ENCODE peak calls at places on chromosomes 6 and 20, in six cellular contexts. I, V, Y, O, X and E are unnamed samples.

GRCh38 chr6:84524636-84525035 is 239.8 kb downstream of the TBX18 start:
- DNase-seq in I (no peak), V (no peak), Y (no peak), O (no peak), X (no peak), E (no peak)

GRCh38 chr6:12363651-12364381 is 73.7 kb downstream of the EDN1 start:
- DNase-seq in I (no peak), V (no peak), Y (no peak), O (no peak), X (no peak), E (no peak)

GRCh38 chr6:81086931-81087330 is 665.5 kb downstream of the TENT5A start:
- DNase-seq in I (no peak), V (no peak), Y (no peak), O (no peak), X (no peak), E (no peak)

GRCh38 chr6:35174043-35174434 is 32.9 kb upstream of the TCP11 start:
- DNase-seq in I (no peak), V (no peak), Y (no peak), O (no peak), X (no peak), E (no peak)

GRCh38 chr6:53359843-53360834 is 11.4 kb upstream of the ELOVL5 start:
- DNase-seq in I (no peak), V (no peak), Y (no peak), O (no peak), X (no peak), E (no peak)

GRCh38 chr6:111626446-111626845 is 20.8 kb upstream of the TRAF3IP2 start:
- DNase-seq in I (no peak), V (peak), Y (no peak), O (peak), X (no peak), E (no peak)

GRCh38 chr6:45441811-45442453 is 64.2 kb upstream of the SUPT3H start:
- DNase-seq in I (no peak), V (no peak), Y (no peak), O (no peak), X (no peak), E (no peak)

GRCh38 chr6:144214622-144215401 is 64.5 kb downstream of the STX11 start:
- DNase-seq in I (no peak), V (no peak), Y (no peak), O (peak), X (no peak), E (no peak)

GRCh38 chr6:19472168-19472567 is 365.0 kb upstream of the ID4 start:
- DNase-seq in I (no peak), V (no peak), Y (no peak), O (no peak), X (no peak), E (peak)

GRCh38 chr6:155091756-155092155 is 96.6 kb downstream of the TIAM2 start:
- DNase-seq in I (no peak), V (no peak), Y (no peak), O (no peak), X (no peak), E (no peak)

GRCh38 chr6:155088856-155089255 is 93.7 kb downstream of the TIAM2 start:
- DNase-seq in I (no peak), V (no peak), Y (no peak), O (no peak), X (no peak), E (no peak)

GRCh38 chr6:155089746-155090145 is 94.6 kb downstream of the TIAM2 start:
- DNase-seq in I (no peak), V (no peak), Y (no peak), O (no peak), X (no peak), E (no peak)

GRCh38 chr6:155090166-155090565 is 95.1 kb downstream of the TIAM2 start:
- DNase-seq in I (no peak), V (no peak), Y (no peak), O (no peak), X (no peak), E (no peak)

GRCh38 chr6:155093430-155093829 is 98.3 kb downstream of the TIAM2 start:
- DNase-seq in I (no peak), V (no peak), Y (peak), O (no peak), X (no peak), E (no peak)
- TF ChIP-seq CTCF in I (no peak), V (no peak), Y (no peak), O (no peak), X (no peak), E (no peak)

GRCh38 chr20:51579137-51579536 is 36.6 kb upstream of the NFATC2 start:
- DNase-seq in I (no peak), V (no peak), Y (no peak), O (no peak), X (no peak), E (no peak)
- H3K27ac ChIP-seq in I (no peak), V (no peak), Y (no peak), O (no peak), X (no peak), E (no peak)

DNA sequence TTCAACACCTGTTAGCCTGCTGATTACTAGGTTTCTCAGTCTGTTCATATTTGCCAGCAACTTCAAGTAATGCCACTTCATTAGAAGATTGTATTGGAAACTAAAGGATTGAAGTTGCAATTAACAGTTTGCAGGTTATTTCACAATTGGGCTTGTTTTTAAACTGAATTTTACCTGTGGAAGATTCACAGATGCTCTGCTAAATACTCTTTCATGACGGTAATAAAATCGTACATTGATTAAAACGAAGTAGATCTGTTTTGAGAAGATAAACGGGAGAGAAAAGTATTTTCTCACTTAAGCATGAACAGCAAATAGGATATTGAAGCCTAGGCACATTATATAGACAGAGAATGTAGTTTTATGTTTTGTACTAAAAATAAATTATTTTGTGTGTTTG is 1.6 kb downstream of the RNF182 start:
- DNase-seq in I (no peak), V (no peak), Y (no peak), O (no peak), X (no peak), E (no peak)
- H3K4me3 ChIP-seq in I (no peak), V (no peak), Y (peak), O (no peak), X (no peak), E (no peak)

GRCh38 chr6:77463881-77464867 is 883 bp upstream of the HTR1B start:
- DNase-seq in I (no peak), V (peak), Y (peak), O (no peak), X (no peak), E (no peak)

GRCh38 chr6:77461796-77462195 is 1.5 kb downstream of the HTR1B start:
- DNase-seq in I (no peak), V (no peak), Y (no peak), O (no peak), X (no peak), E (no peak)

GRCh38 chr6:77463308-77463880 is at the start of gene HTR1B:
- DNase-seq in I (no peak), V (peak), Y (peak), O (no peak), X (no peak), E (no peak)

GRCh38 chr6:77466055-77467028 is 3.1 kb upstream of the HTR1B start:
- DNase-seq in I (no peak), V (peak), Y (peak), O (no peak), X (no peak), E (peak)

GRCh38 chr6:77462359-77463307 is 658 bp downstream of the HTR1B start:
- DNase-seq in I (no peak), V (peak), Y (peak), O (no peak), X (no peak), E (no peak)
- TF ChIP-seq CTCF in I (no peak), V (peak), Y (peak), O (peak), X (peak), E (peak)

GRCh38 chr20:17661121-17661744 is 20.8 kb downstream of the RRBP1 start:
- DNase-seq in I (no peak), V (no peak), Y (no peak), O (peak), X (no peak), E (no peak)
- H3K27ac ChIP-seq in I (peak), V (no peak), Y (no peak), O (peak), X (peak), E (peak)

DNA sequence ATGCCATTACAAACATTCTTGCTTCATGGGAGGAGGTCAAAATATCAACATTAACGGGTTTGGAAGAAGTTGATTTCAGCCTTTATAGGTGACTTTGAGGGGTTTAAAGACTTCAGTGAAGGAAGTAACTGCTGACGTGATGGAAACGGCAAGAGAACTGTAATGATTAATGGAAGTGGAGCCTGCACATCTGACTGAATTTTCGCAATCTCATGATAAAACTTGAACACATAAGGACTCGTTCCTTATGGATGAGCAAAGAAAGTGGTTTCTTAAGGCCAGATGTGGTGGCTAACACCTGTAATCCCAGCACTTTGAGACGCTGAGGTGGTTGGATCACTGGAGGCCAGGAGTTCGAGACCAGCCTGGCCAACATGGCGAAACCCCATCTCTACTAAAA is 226.1 kb downstream of the BCAS1 start:
- DNase-seq in I (no peak), V (no peak), Y (no peak), O (no peak), X (no peak), E (no peak)
- H3K4me3 ChIP-seq in I (no peak), V (no peak), Y (no peak), O (no peak), X (no peak), E (no peak)